ENCODE peak calls at places on chromosomes 7 and 10, in eight cellular contexts. V is upper lobe of right lung; Q is CD4-positive, CD25-positive, alpha-beta regulatory T cell; F is HCT116; P is cardiac muscle cell; E is A549; B is Karpas-422; Y is CD8-positive, alpha-beta T cell. D is an unnamed sample.

GRCh38 chr10:119049777-119050176 is 20.3 kb downstream of the NANOS1 start:
- DNase-seq in E (no peak), B (no peak), V (no peak), Q (no peak), P (no peak), Y (no peak), F (no peak), D (no peak)

GRCh38 chr7:102897211-102897621 is 15.6 kb upstream of the LRRC17 start:
- DNase-seq in P (no peak), V (no peak), Q (no peak), F (no peak), E (no peak), B (peak; percentile 11), Y (no peak), D (no peak)

GRCh38 chr10:47277352-47278151 is 22.4 kb upstream of the GDF10 start:
- DNase-seq in E (no peak), V (no peak), Q (no peak), P (no peak), B (no peak), Y (peak; percentile 41), F (no peak), D (no peak)

GRCh38 chr7:130933919-130934318 is 199.9 kb upstream of the KLF14 start:
- DNase-seq in V (no peak), Y (no peak), B (no peak), E (no peak), F (no peak), Q (no peak), P (no peak), D (no peak)

GRCh38 chr7:101608772-101609713 is 20.1 kb downstream of the MYL10 start:
- DNase-seq in P (no peak), V (peak; percentile 84), Q (no peak), E (no peak), Y (no peak), F (no peak), B (no peak), D (no peak)

GRCh38 chr7:8637322-8637721 is 203.9 kb downstream of the NXPH1 start:
- DNase-seq in B (no peak), Q (no peak), E (no peak), V (no peak), Y (no peak), F (no peak), P (no peak), D (no peak)

GRCh38 chr7:5695709-5696345 is 85.6 kb downstream of the RNF216 start:
- DNase-seq in V (no peak), Y (no peak), B (no peak), Q (no peak), E (no peak), F (no peak), P (no peak), D (no peak)

GRCh38 chr7:132941905-132942304 is 140.0 kb downstream of the CHCHD3 start:
- DNase-seq in Y (no peak), Q (no peak), B (no peak), E (no peak), P (no peak), V (no peak), F (no peak), D (no peak)

GRCh38 chr10:4067552-4068254 is 282.7 kb upstream of the KLF6 start:
- DNase-seq in F (no peak), B (no peak), V (no peak), E (no peak), P (no peak), Y (no peak), Q (no peak), D (no peak)

GRCh38 chr7:35691827-35692307 is 3.1 kb downstream of the HERPUD2 start:
- DNase-seq in V (no peak), F (no peak), Q (peak; percentile 32), B (peak; percentile 38), E (peak; percentile 43), P (peak; percentile 7), Y (no peak), D (peak; percentile 59)

GRCh38 chr10:96992721-96993120 is 160.6 kb downstream of the LCOR start:
- DNase-seq in F (no peak), Q (no peak), P (no peak), E (no peak), B (peak; percentile 53), Y (no peak), V (no peak), D (peak; percentile 18)

GRCh38 chr7:105742787-105743186 is 133.6 kb downstream of the ATXN7L1 start:
- DNase-seq in Y (no peak), E (no peak), P (no peak), B (no peak), F (no peak), Q (no peak), V (no peak), D (no peak)

GRCh38 chr7:156125841-156126730 is 313.8 kb upstream of the SHH start:
- DNase-seq in P (no peak), F (no peak), Q (no peak), E (no peak), B (no peak), V (no peak), Y (no peak), D (no peak)

GRCh38 chr7:130409067-130409721 is 28.9 kb downstream of the CPA1 start:
- DNase-seq in E (no peak), Y (no peak), P (peak; percentile 21), F (no peak), V (no peak), Q (no peak), B (no peak), D (no peak)

GRCh38 chr7:70812511-70812910 is 319.4 kb upstream of the GALNT17 start:
- DNase-seq in B (no peak), F (no peak), Q (no peak), E (no peak), V (no peak), P (no peak), Y (no peak), D (peak; percentile 41)

GRCh38 chr7:106793015-106793651 is 71.9 kb upstream of the PIK3CG start:
- DNase-seq in F (peak; percentile 38), P (peak; percentile 30), E (peak; percentile 38), B (peak; percentile 80), Q (peak; percentile 20), V (no peak), Y (peak; percentile 16), D (peak; percentile 70)

GRCh38 chr7:106795171-106795876 is 69.8 kb upstream of the PIK3CG start:
- DNase-seq in F (no peak), P (no peak), V (no peak), B (no peak), Q (no peak), Y (no peak), E (no peak), D (no peak)

GRCh38 chr7:106797937-106798336 is 67.1 kb upstream of the PIK3CG start:
- DNase-seq in F (no peak), E (no peak), B (no peak), P (no peak), Q (no peak), Y (no peak), V (no peak), D (no peak)

GRCh38 chr7:106794276-106795136 is 70.6 kb upstream of the PIK3CG start:
- DNase-seq in F (no peak), E (no peak), Y (no peak), V (no peak), B (no peak), Q (no peak), P (no peak), D (no peak)

DNA sequence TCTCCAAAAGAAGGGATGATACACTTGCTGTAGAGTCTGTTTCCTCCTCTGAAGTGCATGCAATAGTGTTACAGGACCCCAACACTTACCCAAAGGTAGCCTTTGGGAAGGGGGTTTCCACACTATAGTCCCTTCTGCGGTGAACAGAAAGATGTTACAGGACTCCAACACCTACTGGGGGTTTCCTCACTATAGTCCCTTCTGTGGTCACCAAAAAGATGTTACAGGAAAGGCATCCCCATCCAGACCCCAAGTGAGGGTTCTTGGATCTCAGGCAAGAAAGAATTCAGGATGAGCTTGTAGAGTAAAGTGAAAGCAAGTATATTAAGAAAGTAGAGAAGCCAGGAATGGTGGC is 69.2 kb upstream of the PIK3CG start:
- DNase-seq in P (no peak), E (no peak), Y (no peak), Q (no peak), F (no peak), V (no peak), B (no peak), D (no peak)
- H3K4me1 ChIP-seq in P (no peaks in the 10 kb centered on the region), E (no peaks in the 10 kb centered on the region), Y (no peaks in the 10 kb centered on the region), Q (no peaks in the 10 kb centered on the region), F (no peaks in the 10 kb centered on the region), V (no peaks in the 10 kb centered on the region), B (no peaks in the 10 kb centered on the region), D (no peaks in the 10 kb centered on the region)

GRCh38 chr10:85645097-85645496 is 721.5 kb downstream of the GRID1 start:
- DNase-seq in Q (no peak), E (no peak), F (no peak), Y (no peak), V (no peak), P (no peak), B (no peak), D (no peak)
- H3K4me1 ChIP-seq in Q (no peaks in the 10 kb centered on the region), E (peaks cover 49% of the 10 kb centered on the region), F (peaks cover 44% of the 10 kb centered on the region), Y (no peaks in the 10 kb centered on the region), V (peaks cover 4% of the 10 kb centered on the region), P (peaks cover 14% of the 10 kb centered on the region), B (peaks cover 20% of the 10 kb centered on the region), D (no peaks in the 10 kb centered on the region)

GRCh38 chr10:77377034-77377433 is 260.6 kb downstream of the KCNMA1 start:
- DNase-seq in B (no peak), E (peak; percentile 13), Q (no peak), P (peak; percentile 11), V (no peak), F (no peak), Y (no peak), D (no peak)

GRCh38 chr10:77372400-77372799 is 265.2 kb downstream of the KCNMA1 start:
- DNase-seq in V (no peak), E (no peak), Y (no peak), F (no peak), B (no peak), Q (no peak), P (no peak), D (no peak)

GRCh38 chr10:77371421-77371820 is 266.2 kb downstream of the KCNMA1 start:
- DNase-seq in E (no peak), Q (no peak), Y (no peak), V (no peak), F (no peak), P (no peak), B (no peak), D (no peak)

GRCh38 chr10:77371848-77372247 is 265.8 kb downstream of the KCNMA1 start:
- DNase-seq in P (no peak), Y (no peak), V (no peak), B (no peak), E (peak; percentile 43), Q (no peak), F (no peak), D (no peak)

DNA sequence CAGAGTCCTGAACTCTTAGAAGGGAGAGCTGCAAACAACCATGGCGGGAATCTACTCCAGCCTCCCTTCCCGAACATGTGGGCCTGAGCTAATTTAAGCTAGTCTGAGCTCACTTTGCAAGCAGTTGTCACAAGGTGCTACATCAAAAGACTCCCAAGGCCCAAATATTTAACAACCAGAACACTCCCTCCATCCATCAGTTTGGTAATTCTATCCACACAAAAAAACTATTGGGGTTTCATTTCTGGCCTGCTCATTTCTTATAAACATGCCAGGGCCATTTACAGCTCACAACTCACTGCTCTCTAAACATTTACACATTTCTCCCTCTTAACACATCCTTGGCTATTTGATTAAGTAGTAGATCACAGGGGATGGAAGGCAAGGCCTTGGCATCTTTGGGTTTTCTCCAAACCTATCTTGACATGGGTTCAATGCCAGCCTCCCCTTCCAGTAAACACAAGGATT is 263.4 kb downstream of the KCNMA1 start:
- DNase-seq in Y (no peak), Q (no peak), B (no peak), E (no peak), P (no peak), F (no peak), V (no peak), D (no peak)
- H3K4me1 ChIP-seq in Y (no peaks in the 10 kb centered on the region), Q (no peaks in the 10 kb centered on the region), B (no peaks in the 10 kb centered on the region), E (peaks cover 21% of the 10 kb centered on the region), P (no peaks in the 10 kb centered on the region), F (no peaks in the 10 kb centered on the region), V (no peaks in the 10 kb centered on the region), D (no peaks in the 10 kb centered on the region)

GRCh38 chr10:79155301-79156081 is 86.7 kb downstream of the ZMIZ1 start:
- DNase-seq in V (no peak), E (no peak), Q (no peak), P (no peak), Y (no peak), B (no peak), F (no peak), D (peak; percentile 31)
- H3K4me1 ChIP-seq in V (peaks cover 88% of the 10 kb centered on the region), E (peaks cover 100% of the 10 kb centered on the region), Q (peaks cover 1% of the 10 kb centered on the region), P (peaks cover 45% of the 10 kb centered on the region), Y (peaks cover 5% of the 10 kb centered on the region), B (no peaks in the 10 kb centered on the region), F (peaks cover 53% of the 10 kb centered on the region), D (no peaks in the 10 kb centered on the region)

D was measured in OCI-LY7.